ENCODE peak calls at places on chromosomes 4 and X, in seven cellular contexts. B is Calu3, C is psoas muscle, W is HEK293T, K is C1 segment of cervical spinal cord, D is MV-4-11, L is immature natural killer cell. I is an unnamed sample.

GRCh38 chr4:2781911-2782310 is 11.0 kb upstream of the SH3BP2 start:
- DNase-seq in B (no peak), C (no peak), W (no peak), K (no peak), D (no peak), L (no peak), I (no peak)

GRCh38 chrX:39762266-39762841 is 335.4 kb downstream of the BCOR start:
- DNase-seq in B (no peak), C (no peak), W (no peak), K (no peak), D (peak; percentile 3), L (no peak), I (no peak)

GRCh38 chr4:110332483-110332882 is 134.1 kb upstream of the ELOVL6 start:
- DNase-seq in B (no peak), C (no peak), W (no peak), K (no peak), D (no peak), L (no peak), I (no peak)

GRCh38 chr4:118898684-118899138 is 10.1 kb downstream of the SYNPO2 start:
- DNase-seq in B (no peak), C (peak; percentile 78), W (no peak), K (peak; percentile 14), D (no peak), L (no peak), I (no peak)

GRCh38 chrX:16208601-16209000 is 41.3 kb downstream of the MAGEB17 start:
- DNase-seq in B (no peak), C (no peak), W (no peak), K (no peak), D (no peak), L (no peak), I (no peak)

GRCh38 chrX:81957900-81958545 is 756.1 kb downstream of the SH3BGRL start:
- DNase-seq in B (peak; percentile 23), C (no peak), W (peak; percentile 17), K (no peak), D (peak; percentile 38), L (peak; percentile 29), I (peak; percentile 41)

GRCh38 chr4:3029464-3029863 is 44.9 kb downstream of the HTT-AS start:
- DNase-seq in B (no peak), C (no peak), W (no peak), K (no peak), D (no peak), L (no peak), I (no peak)

GRCh38 chrX:39957816-39958561 is 139.8 kb downstream of the BCOR start:
- DNase-seq in B (no peak), C (no peak), W (no peak), K (no peak), D (no peak), L (no peak), I (no peak)

GRCh38 chr4:103424853-103425252 is 226.7 kb upstream of the CENPE start:
- DNase-seq in B (no peak), C (no peak), W (no peak), K (no peak), D (no peak), L (no peak), I (no peak)

GRCh38 chr4:105630670-105631655 is 77.5 kb downstream of the INTS12 start:
- DNase-seq in B (no peak), C (no peak), W (no peak), K (no peak), D (no peak), L (no peak), I (no peak)

GRCh38 chr4:164056426-164057142 is 562.1 kb downstream of the TMA16 start:
- DNase-seq in B (no peak), C (no peak), W (no peak), K (no peak), D (no peak), L (no peak), I (no peak)

GRCh38 chr4:3462790-3463415 is at the start of gene DOK7:
- DNase-seq in B (peak; percentile 29), C (peak; percentile 87), W (peak; percentile 45), K (no peak), D (no peak), L (no peak), I (peak; percentile 45)

GRCh38 chr4:101954975-101955678 is 164.6 kb downstream of the BANK1 start:
- DNase-seq in B (no peak), C (no peak), W (peak; percentile 22), K (no peak), D (no peak), L (no peak), I (no peak)

GRCh38 chr4:16123356-16124084 is 39.7 kb upstream of the PROM1 start:
- DNase-seq in B (peak; percentile 70), C (no peak), W (no peak), K (no peak), D (no peak), L (no peak), I (no peak)

GRCh38 chrX:16461968-16462367 is 188.0 kb upstream of the S100G start:
- DNase-seq in B (no peak), C (no peak), W (no peak), K (no peak), D (no peak), L (no peak), I (no peak)

GRCh38 chrX:68784816-68785215 is 44.0 kb upstream of the EFNB1 start:
- DNase-seq in B (no peak), C (no peak), W (no peak), K (no peak), D (no peak), L (no peak), I (no peak)

GRCh38 chrX:23338334-23338733 is 3.7 kb downstream of the PTCHD1 start:
- DNase-seq in B (no peak), C (no peak), W (no peak), K (no peak), D (no peak), L (no peak), I (no peak)

GRCh38 chr4:140130677-140131076 is 23.3 kb downstream of the MAML3 start:
- DNase-seq in B (peak; percentile 66), C (no peak), W (no peak), K (no peak), D (no peak), L (no peak), I (peak; percentile 21)

GRCh38 chr4:89531932-89532640 is 224.5 kb upstream of the GPRIN3 start:
- DNase-seq in B (no peak), C (no peak), W (no peak), K (no peak), D (no peak), L (no peak), I (no peak)

GRCh38 chr4:22416403-22416802 is 99.5 kb downstream of the ADGRA3 start:
- DNase-seq in B (no peak), C (no peak), W (no peak), K (no peak), D (no peak), L (no peak), I (no peak)

GRCh38 chrX:20718592-20718991 is 451.9 kb upstream of the RPS6KA3 start:
- DNase-seq in B (no peak), C (no peak), W (no peak), K (no peak), D (no peak), L (no peak), I (no peak)

GRCh38 chrX:13078739-13079444 is 34.5 kb upstream of the FAM9C start:
- DNase-seq in B (peak; percentile 28), C (peak; percentile 54), W (no peak), K (no peak), D (peak; percentile 49), L (no peak), I (peak; percentile 77)

GRCh38 chr4:148730241-148730640 is 288.0 kb upstream of the NR3C2 start:
- DNase-seq in B (no peak), C (no peak), W (no peak), K (no peak), D (no peak), L (no peak), I (no peak)

GRCh38 chrX:74291577-74291963 is 12.4 kb upstream of the ZCCHC13 start:
- DNase-seq in B (no peak), C (no peak), W (no peak), K (no peak), D (no peak), L (no peak), I (no peak)

GRCh38 chr4:70815370-70815769 is 24.3 kb downstream of the GRSF1 start:
- DNase-seq in B (no peak), C (no peak), W (no peak), K (no peak), D (no peak), L (no peak), I (no peak)

GRCh38 chrX:111914398-111915092 is 38.6 kb downstream of the TRPC5OS start:
- DNase-seq in B (peak; percentile 39), C (no peak), W (no peak), K (no peak), D (peak; percentile 53), L (no peak), I (peak; percentile 2)

GRCh38 chr4:174118171-174118570 is 165.3 kb downstream of the FBXO8 start:
- DNase-seq in B (no peak), C (no peak), W (no peak), K (no peak), D (no peak), L (no peak), I (no peak)

GRCh38 chrX:134599173-134599914 is 58.9 kb downstream of the PLAC1 start:
- DNase-seq in B (no peak), C (no peak), W (no peak), K (no peak), D (peak; percentile 36), L (no peak), I (peak; percentile 25)

GRCh38 chr4:80069837-80070788 is 2.9 kb downstream of the ANTXR2 start:
- DNase-seq in B (no peak), C (no peak), W (no peak), K (no peak), D (peak; percentile 28), L (no peak), I (no peak)

GRCh38 chr4:156294577-156294976 is 340.9 kb upstream of the CTSO start:
- DNase-seq in B (peak; percentile 43), C (no peak), W (peak; percentile 31), K (no peak), D (peak; percentile 85), L (no peak), I (peak; percentile 47)

GRCh38 chrX:110389570-110389969 is 30.9 kb downstream of the RTL9 start:
- DNase-seq in B (no peak), C (no peak), W (no peak), K (no peak), D (no peak), L (no peak), I (no peak)

GRCh38 chrX:14030248-14030592 is 528 bp upstream of the GEMIN8 start:
- DNase-seq in B (no peak), C (no peak), W (no peak), K (no peak), D (peak; percentile 8), L (no peak), I (peak; percentile 43)

GRCh38 chrX:10157545-10157944 is 770 bp downstream of the CLCN4 start:
- DNase-seq in B (no peak), C (no peak), W (no peak), K (no peak), D (no peak), L (no peak), I (no peak)

GRCh38 chrX:68292471-68292870 is 140.8 kb downstream of the OPHN1 start:
- DNase-seq in B (no peak), C (no peak), W (no peak), K (no peak), D (no peak), L (no peak), I (no peak)

GRCh38 chr4:115187136-115187535 is 73.7 kb upstream of the NDST4 start:
- DNase-seq in B (no peak), C (no peak), W (no peak), K (no peak), D (no peak), L (no peak), I (no peak)

GRCh38 chr4:38470708-38471262 is 193.2 kb upstream of the KLF3 start:
- DNase-seq in B (no peak), C (no peak), W (no peak), K (no peak), D (no peak), L (no peak), I (peak; percentile 18)

I was measured in NB4.